ENCODE peak calls at places on chromosomes 13 and 19, in five cellular contexts. L is PC-3, P is kidney, M is tibial artery, K is heart right ventricle. O is an unnamed sample.

GRCh38 chr19:10289836-10290438 is at the start of gene ICAM5:
- DNase-seq in L (peak; percentile 28), P (no peak), M (no peak), K (no peak), O (no peak)

GRCh38 chr13:49481788-49482187 is 14.0 kb upstream of the PHF11 start:
- DNase-seq in L (no peak), P (no peak), M (no peak), K (no peak), O (no peak)

GRCh38 chr13:73230714-73231113 is 171.9 kb downstream of the KLF5 start:
- DNase-seq in L (no peak), P (no peak), M (no peak), K (no peak), O (no peak)

GRCh38 chr13:80030491-80030890 is 310.4 kb downstream of the SPRY2 start:
- DNase-seq in L (peak; percentile 88), P (no peak), M (no peak), K (peak; percentile 30), O (peak; percentile 49)

GRCh38 chr13:23918208-23918607 is 20.9 kb upstream of the C1QTNF9B start:
- DNase-seq in L (peak; percentile 50), P (no peak), M (no peak), K (no peak), O (no peak)

GRCh38 chr19:17025361-17025760 is 1.2 kb downstream of the CPAMD8 start:
- DNase-seq in L (no peak), P (no peak), M (no peak), K (no peak), O (peak; percentile 49)

GRCh38 chr19:6233051-6233826 is 46.5 kb downstream of the MLLT1 start:
- DNase-seq in L (no peak), P (peak; percentile 88), M (peak; percentile 80), K (peak; percentile 87), O (peak; percentile 58)

GRCh38 chr13:94154362-94154761 is 325.1 kb downstream of the DCT start:
- DNase-seq in L (peak; percentile 30), P (no peak), M (peak; percentile 65), K (no peak), O (peak; percentile 48)

GRCh38 chr13:94710881-94711560 is 1.3 kb downstream of the SOX21 start:
- DNase-seq in L (peak; percentile 59), P (peak; percentile 68), M (no peak), K (no peak), O (no peak)

GRCh38 chr19:5864725-5865486 is 5.4 kb downstream of the FUT5 start:
- DNase-seq in L (no peak), P (no peak), M (no peak), K (no peak), O (no peak)

GRCh38 chr19:3234800-3235199 is 10.3 kb downstream of the CELF5 start:
- DNase-seq in L (no peak), P (no peak), M (no peak), K (no peak), O (no peak)

GRCh38 chr13:47858678-47859050 is 142.4 kb downstream of the SUCLA2 start:
- DNase-seq in L (peak; percentile 42), P (no peak), M (no peak), K (no peak), O (no peak)

GRCh38 chr19:46603195-46603637 is 2.1 kb downstream of the CALM3 start:
- DNase-seq in L (no peak), P (no peak), M (no peak), K (no peak), O (no peak)

GRCh38 chr13:44843403-44843802 is 145.9 kb downstream of the NUFIP1 start:
- DNase-seq in L (no peak), P (no peak), M (no peak), K (no peak), O (no peak)

GRCh38 chr19:7699422-7700127 is 2.4 kb downstream of the FCER2 start:
- DNase-seq in L (peak; percentile 45), P (no peak), M (no peak), K (no peak), O (no peak)

GRCh38 chr19:50668416-50669318 is 19.4 kb downstream of the C19orf81 start:
- DNase-seq in L (no peak), P (no peak), M (no peak), K (no peak), O (no peak)

GRCh38 chr19:7534531-7534980 is 961 bp upstream of the PNPLA6 start:
- DNase-seq in L (peak; percentile 56), P (peak; percentile 90), M (peak; percentile 86), K (peak; percentile 73), O (peak; percentile 55)

GRCh38 chr19:10454267-10454666 is 33.9 kb downstream of the PDE4A start:
- DNase-seq in L (peak; percentile 22), P (no peak), M (no peak), K (no peak), O (no peak)

GRCh38 chr13:110938662-110939421 is 24.0 kb upstream of the ANKRD10 start:
- DNase-seq in L (no peak), P (no peak), M (no peak), K (no peak), O (no peak)

GRCh38 chr13:96052655-96053002 is 572 bp downstream of the UGGT2 start:
- DNase-seq in L (peak; percentile 15), P (no peak), M (no peak), K (no peak), O (no peak)

GRCh38 chr13:80666782-80667537 is 326.0 kb upstream of the SPRY2 start:
- DNase-seq in L (no peak), P (no peak), M (no peak), K (no peak), O (no peak)

GRCh38 chr13:26299168-26299788 is 45.3 kb downstream of the CDK8 start:
- DNase-seq in L (peak; percentile 67), P (no peak), M (no peak), K (no peak), O (no peak)

GRCh38 chr13:109951491-109951890 is 165.1 kb upstream of the IRS2 start:
- DNase-seq in L (no peak), P (no peak), M (no peak), K (no peak), O (no peak)

GRCh38 chr13:20873348-20873747 is 29.2 kb downstream of the XPO4 start:
- DNase-seq in L (peak; percentile 59), P (no peak), M (no peak), K (no peak), O (no peak)

GRCh38 chr13:51916962-51917361 is 55.2 kb downstream of the CCDC70 start:
- DNase-seq in L (no peak), P (no peak), M (no peak), K (no peak), O (no peak)

GRCh38 chr13:26837102-26837501 is 76.5 kb upstream of the GPR12 start:
- DNase-seq in L (no peak), P (no peak), M (no peak), K (no peak), O (no peak)

GRCh38 chr19:7372810-7373209 is 24.1 kb downstream of the ARHGEF18 start:
- DNase-seq in L (no peak), P (peak; percentile 54), M (no peak), K (no peak), O (no peak)

GRCh38 chr13:41917641-41918040 is 43.3 kb downstream of the VWA8 start:
- DNase-seq in L (no peak), P (no peak), M (no peak), K (no peak), O (no peak)

GRCh38 chr19:3366104-3366760 is at the start of gene NFIC:
- DNase-seq in L (peak; percentile 50), P (peak; percentile 95), M (peak; percentile 84), K (peak; percentile 83), O (peak; percentile 75)

GRCh38 chr19:38841180-38841766 is 8.5 kb downstream of the HNRNPL start:
- DNase-seq in L (no peak), P (no peak), M (no peak), K (no peak), O (no peak)

GRCh38 chr19:38838208-38838985 is 6.8 kb upstream of the ECH1 start:
- DNase-seq in L (peak; percentile 94), P (no peak), M (no peak), K (no peak), O (no peak)

GRCh38 chr19:38840583-38840968 is 9.0 kb upstream of the ECH1 start:
- DNase-seq in L (no peak), P (no peak), M (no peak), K (no peak), O (no peak)

GRCh38 chr19:38838986-38839761 is 7.6 kb upstream of the ECH1 start:
- DNase-seq in L (no peak), P (no peak), M (no peak), K (no peak), O (no peak)

GRCh38 chr19:38839816-38840582 is 8.4 kb upstream of the ECH1 start:
- DNase-seq in L (no peak), P (no peak), M (no peak), K (no peak), O (no peak)
- H3K4me1 ChIP-seq in L (peaks cover 53% of the 10 kb centered on the region), P (no peaks in the 10 kb centered on the region), M (no peaks in the 10 kb centered on the region), K (peaks cover 40% of the 10 kb centered on the region), O (peaks cover 2% of the 10 kb centered on the region)

GRCh38 chr13:67223024-67223423 is 7.1 kb downstream of the PCDH9 start:
- DNase-seq in L (peak; percentile 6), P (no peak), M (no peak), K (no peak), O (no peak)
- TF ChIP-seq CTCF in L (no peak), P (no peak), M (no peak), K (no peak), O (no peak)

DNA sequence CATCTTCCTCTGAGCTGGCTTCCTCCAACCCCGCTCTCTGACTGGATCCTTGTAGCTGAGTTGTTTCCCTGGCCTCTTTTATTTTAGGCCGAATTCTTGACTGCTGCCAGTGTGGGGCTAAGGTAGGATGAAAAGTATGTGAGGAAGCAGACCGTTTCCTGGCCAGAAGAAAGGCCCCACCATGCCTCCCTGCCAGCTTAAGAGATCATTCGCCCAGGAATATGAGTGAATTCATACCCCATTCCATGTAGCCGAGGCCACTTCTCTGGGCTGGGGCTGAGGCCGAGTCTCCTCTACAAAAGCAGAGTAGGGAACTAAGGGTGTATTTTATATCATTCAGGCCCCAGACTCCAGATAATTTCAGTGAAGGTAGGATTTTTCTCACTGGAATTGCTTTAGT is 32.3 kb downstream of the NFIX start:
- DNase-seq in L (no peak), P (no peak), M (no peak), K (no peak), O (no peak)
- H3K4me1 ChIP-seq in L (peaks cover 47% of the 10 kb centered on the region), P (peaks cover 11% of the 10 kb centered on the region), M (peaks cover 7% of the 10 kb centered on the region), K (peaks cover 97% of the 10 kb centered on the region), O (peaks cover 14% of the 10 kb centered on the region)

GRCh38 chr19:23401086-23401485 is 5.8 kb upstream of the ZNF91 start:
- DNase-seq in L (no peak), P (no peak), M (no peak), K (no peak), O (no peak)

GRCh38 chr19:23402388-23402787 is 7.1 kb upstream of the ZNF91 start:
- DNase-seq in L (no peak), P (no peak), M (no peak), K (no peak), O (no peak)

GRCh38 chr19:23403024-23403423 is 7.8 kb upstream of the ZNF91 start:
- DNase-seq in L (no peak), P (no peak), M (no peak), K (no peak), O (no peak)

GRCh38 chr19:23404676-23405075 is 9.4 kb upstream of the ZNF91 start:
- DNase-seq in L (no peak), P (no peak), M (no peak), K (no peak), O (no peak)

GRCh38 chr19:23403581-23404324 is 8.5 kb upstream of the ZNF91 start:
- DNase-seq in L (no peak), P (no peak), M (no peak), K (no peak), O (no peak)
- TF ChIP-seq CTCF in L (no peak), P (no peak), M (no peak), K (no peak), O (no peak)

GRCh38 chr13:36837354-36838092 is 18.5 kb downstream of the RFXAP start:
- DNase-seq in L (no peak), P (no peak), M (no peak), K (peak; percentile 13), O (no peak)
- H3K4me1 ChIP-seq in L (no peaks in the 10 kb centered on the region), P (no peaks in the 10 kb centered on the region), M (no peaks in the 10 kb centered on the region), K (peaks cover 17% of the 10 kb centered on the region), O (peaks cover 1% of the 10 kb centered on the region)

O was measured in lung.